ENCODE peak calls at places on chromosome 3, in five cellular contexts. U is H9, T is NCI-H2081, K is mammary epithelial cell, L is progenitor cell of endocrine pancreas. Y is an unnamed sample.

GRCh38 chr3:192830279-192831110 is 87.2 kb downstream of the MB21D2 start:
- DNase-seq in K (no peak), T (no peak), L (no peak), U (no peak), Y (no peak)

GRCh38 chr3:170523248-170523647 is 62.6 kb downstream of the SLC7A14 start:
- DNase-seq in L (no peak), U (no peak), T (no peak), K (peak), Y (peak)

GRCh38 chr3:168864107-168865021 is 768.6 kb upstream of the GOLIM4 start:
- DNase-seq in U (no peak), L (no peak), K (no peak), T (no peak), Y (no peak)

GRCh38 chr3:133872161-133872560 is 23.5 kb downstream of the RAB6B start:
- DNase-seq in T (no peak), U (no peak), L (no peak), K (no peak), Y (no peak)

GRCh38 chr3:80769683-80770082 is 991.8 kb downstream of the GBE1 start:
- DNase-seq in L (no peak), K (no peak), U (no peak), T (no peak), Y (no peak)

GRCh38 chr3:159157275-159157674 is 355.4 kb downstream of the MFSD1 start:
- DNase-seq in L (no peak), K (no peak), U (no peak), T (no peak), Y (no peak)

GRCh38 chr3:112782481-112782880 is 64.2 kb downstream of the CD200R1L start:
- DNase-seq in K (no peak), U (no peak), L (no peak), T (no peak), Y (no peak)

GRCh38 chr3:9809615-9810356 is at the start of gene TTLL3:
- DNase-seq in T (peak), L (peak), K (peak), U (peak), Y (peak)

GRCh38 chr3:9415485-9416138 is 18.2 kb downstream of the SETD5 start:
- DNase-seq in T (no peak), U (no peak), K (no peak), L (no peak), Y (no peak)

GRCh38 chr3:12294885-12295580 is 6.2 kb downstream of the PPARG start:
- DNase-seq in K (peak), U (no peak), T (no peak), L (no peak), Y (peak)

GRCh38 chr3:182954553-182954952 is 25.8 kb downstream of the DCUN1D1 start:
- DNase-seq in T (no peak), K (no peak), U (no peak), L (no peak), Y (no peak)

GRCh38 chr3:59766165-59766872 is 716.5 kb upstream of the CFAP20DC start:
- DNase-seq in U (no peak), K (no peak), L (no peak), T (no peak), Y (peak)